ENCODE peak calls at places on chromosomes 16 and 17, in ten cellular contexts. Y, L, G, B, D, F, I, T, M and H are unnamed samples.

GRCh38 chr16:50879873-50880695 is 138.2 kb downstream of the CYLD start:
- DNase-seq in Y (no peak), L (no peak), G (no peak), B (peak; percentile 25), D (no peak), F (no peak), I (no peak), T (peak; percentile 95), M (no peak), H (no peak)

GRCh38 chr17:71986886-71987285 is 133.9 kb upstream of the SOX9 start:
- DNase-seq in Y (no peak), L (peak; percentile 9), G (no peak), B (no peak), D (no peak), F (no peak), I (no peak), T (no peak), M (no peak), H (peak; percentile 21)

GRCh38 chr16:86568677-86569623 is 2.3 kb downstream of the FOXC2 start:
- DNase-seq in Y (no peak), L (no peak), G (no peak), B (no peak), D (no peak), F (no peak), I (no peak), T (no peak), M (no peak), H (no peak)

GRCh38 chr17:74749262-74750038 is 1.0 kb downstream of the NHERF1 start:
- DNase-seq in Y (no peak), L (peak; percentile 25), G (no peak), B (no peak), D (no peak), F (peak; percentile 57), I (no peak), T (peak; percentile 62), M (no peak), H (no peak)

GRCh38 chr16:14150796-14151195 is 79.7 kb downstream of the MRTFB start:
- DNase-seq in Y (no peak), L (no peak), G (no peak), B (no peak), D (no peak), F (no peak), I (no peak), T (no peak), M (no peak), H (no peak)

GRCh38 chr17:42651392-42651791 is 7.7 kb upstream of the TUBG2 start:
- DNase-seq in Y (no peak), L (no peak), G (no peak), B (no peak), D (no peak), F (no peak), I (no peak), T (no peak), M (no peak), H (no peak)

GRCh38 chr17:28983286-28984240 is 22.3 kb downstream of the SEZ6 start:
- DNase-seq in Y (no peak), L (no peak), G (no peak), B (no peak), D (no peak), F (no peak), I (no peak), T (no peak), M (no peak), H (peak; percentile 11)

GRCh38 chr16:24539295-24539849 is at the start of gene RBBP6:
- DNase-seq in Y (peak; percentile 97), L (peak; percentile 99), G (peak; percentile 96), B (peak; percentile 96), D (peak; percentile 93), F (peak; percentile 94), I (peak; percentile 92), T (peak; percentile 99), M (peak; percentile 80), H (peak; percentile 96)

GRCh38 chr16:87602005-87602790 is at the start of gene JPH3:
- DNase-seq in Y (no peak), L (no peak), G (no peak), B (no peak), D (no peak), F (peak; percentile 8), I (no peak), T (peak; percentile 80), M (no peak), H (no peak)

GRCh38 chr16:14448874-14449273 is 181.2 kb downstream of the PARN start:
- DNase-seq in Y (no peak), L (no peak), G (no peak), B (no peak), D (no peak), F (no peak), I (no peak), T (no peak), M (no peak), H (no peak)

GRCh38 chr16:23948949-23949392 is 113.2 kb downstream of the PRKCB start:
- DNase-seq in Y (no peak), L (no peak), G (no peak), B (no peak), D (no peak), F (peak; percentile 47), I (no peak), T (no peak), M (no peak), H (no peak)

GRCh38 chr16:66656547-66656946 is 40.0 kb downstream of the CMTM4 start:
- DNase-seq in Y (no peak), L (peak; percentile 20), G (no peak), B (no peak), D (no peak), F (no peak), I (no peak), T (no peak), M (no peak), H (peak; percentile 38)

GRCh38 chr17:81838753-81839255 is 4.0 kb upstream of the PPP1R27 start:
- DNase-seq in Y (no peak), L (no peak), G (no peak), B (no peak), D (no peak), F (no peak), I (no peak), T (no peak), M (no peak), H (no peak)

GRCh38 chr16:72092832-72093447 is 480 bp downstream of the TXNL4B start:
- DNase-seq in Y (no peak), L (peak; percentile 68), G (no peak), B (no peak), D (no peak), F (peak; percentile 14), I (peak; percentile 32), T (peak; percentile 51), M (no peak), H (peak; percentile 68)

GRCh38 chr17:64355536-64356303 is 34.9 kb downstream of the PECAM1 start:
- DNase-seq in Y (no peak), L (no peak), G (no peak), B (peak; percentile 86), D (no peak), F (peak; percentile 55), I (no peak), T (no peak), M (no peak), H (peak; percentile 43)

GRCh38 chr17:51407576-51407975 is 147.2 kb downstream of the UTP18 start:
- DNase-seq in Y (no peak), L (no peak), G (no peak), B (no peak), D (no peak), F (no peak), I (no peak), T (no peak), M (no peak), H (no peak)

GRCh38 chr16:84916156-84916555 is 95.2 kb downstream of the ZDHHC7 start:
- DNase-seq in Y (peak; percentile 40), L (no peak), G (no peak), B (no peak), D (no peak), F (no peak), I (no peak), T (no peak), M (no peak), H (no peak)